ENCODE peak calls at places on chromosomes 16 and 17, in five cellular contexts. One of them, this sample, is unnamed.

GRCh38 chr16:10040136-10041080 is 141.8 kb downstream of the GRIN2A start:
- DNase-seq in mucosa of gallbladder: no peak
- DNase-seq in GM10248: no peak
- DNase-seq in kidney glomerular epithelial cell: no peak
- DNase-seq in globus pallidus: no peak
- DNase-seq in this sample: no peak

GRCh38 chr17:1180958-1181768 is 1.4 kb upstream of the ABR start:
- DNase-seq in globus pallidus: no peak
- DNase-seq in kidney glomerular epithelial cell: no peak
- DNase-seq in mucosa of gallbladder: no peak
- DNase-seq in GM10248: peak
- DNase-seq in this sample: no peak

GRCh38 chr17:19337712-19338023 is 24.9 kb downstream of the B9D1 start:
- DNase-seq in globus pallidus: no peak
- DNase-seq in mucosa of gallbladder: no peak
- DNase-seq in kidney glomerular epithelial cell: no peak
- DNase-seq in GM10248: no peak
- DNase-seq in this sample: no peak

GRCh38 chr17:4199818-4200402 is 56.9 kb downstream of the CYB5D2 start:
- DNase-seq in kidney glomerular epithelial cell: peak
- DNase-seq in mucosa of gallbladder: no peak
- DNase-seq in globus pallidus: no peak
- DNase-seq in GM10248: peak
- DNase-seq in this sample: no peak

GRCh38 chr17:76365256-76365903 is 11.7 kb upstream of the PRPSAP1 start:
- DNase-seq in GM10248: no peak
- DNase-seq in mucosa of gallbladder: no peak
- DNase-seq in kidney glomerular epithelial cell: no peak
- DNase-seq in globus pallidus: no peak
- DNase-seq in this sample: no peak

GRCh38 chr16:55489956-55490265 is 10.9 kb downstream of the MMP2 start:
- DNase-seq in globus pallidus: no peak
- DNase-seq in mucosa of gallbladder: no peak
- DNase-seq in kidney glomerular epithelial cell: no peak
- DNase-seq in GM10248: no peak
- DNase-seq in this sample: no peak

GRCh38 chr16:80527297-80527696 is 13.5 kb upstream of the DYNLRB2 start:
- DNase-seq in mucosa of gallbladder: no peak
- DNase-seq in GM10248: peak
- DNase-seq in globus pallidus: no peak
- DNase-seq in kidney glomerular epithelial cell: peak
- DNase-seq in this sample: peak

GRCh38 chr16:14056970-14057369 is 14.1 kb upstream of the MRTFB start:
- DNase-seq in globus pallidus: no peak
- DNase-seq in kidney glomerular epithelial cell: no peak
- DNase-seq in GM10248: no peak
- DNase-seq in mucosa of gallbladder: no peak
- DNase-seq in this sample: peak

GRCh38 chr17:46031920-46032319 is 32.9 kb downstream of the STH start:
- DNase-seq in kidney glomerular epithelial cell: no peak
- DNase-seq in globus pallidus: no peak
- DNase-seq in GM10248: no peak
- DNase-seq in mucosa of gallbladder: no peak
- DNase-seq in this sample: no peak

GRCh38 chr16:68470461-68471150 is 22.3 kb upstream of the SMPD3 start:
- DNase-seq in globus pallidus: peak
- DNase-seq in mucosa of gallbladder: peak
- DNase-seq in kidney glomerular epithelial cell: no peak
- DNase-seq in GM10248: peak
- DNase-seq in this sample: no peak

GRCh38 chr16:12340151-12340733 is 363.7 kb downstream of the SNX29 start:
- DNase-seq in kidney glomerular epithelial cell: peak
- DNase-seq in globus pallidus: no peak
- DNase-seq in GM10248: peak
- DNase-seq in mucosa of gallbladder: peak
- DNase-seq in this sample: peak

GRCh38 chr17:39968731-39969130 is 5.9 kb downstream of the GSDMA start:
- DNase-seq in GM10248: no peak
- DNase-seq in globus pallidus: no peak
- DNase-seq in mucosa of gallbladder: no peak
- DNase-seq in kidney glomerular epithelial cell: no peak
- DNase-seq in this sample: no peak

GRCh38 chr16:3950343-3951193 is 70.1 kb upstream of the CREBBP start:
- DNase-seq in mucosa of gallbladder: peak
- DNase-seq in globus pallidus: no peak
- DNase-seq in kidney glomerular epithelial cell: peak
- DNase-seq in GM10248: no peak
- DNase-seq in this sample: peak

GRCh38 chr16:9092963-9093477 is 1.6 kb downstream of the HAPSTR1 start:
- DNase-seq in GM10248: no peak
- DNase-seq in kidney glomerular epithelial cell: no peak
- DNase-seq in globus pallidus: peak
- DNase-seq in mucosa of gallbladder: no peak
- DNase-seq in this sample: no peak

GRCh38 chr16:29012913-29013641 is 28.2 kb downstream of the LAT start:
- DNase-seq in kidney glomerular epithelial cell: no peak
- DNase-seq in globus pallidus: no peak
- DNase-seq in GM10248: no peak
- DNase-seq in mucosa of gallbladder: no peak
- DNase-seq in this sample: peak

GRCh38 chr16:27048316-27048715 is 18.4 kb upstream of the C16orf82 start:
- DNase-seq in globus pallidus: no peak
- DNase-seq in GM10248: no peak
- DNase-seq in mucosa of gallbladder: no peak
- DNase-seq in kidney glomerular epithelial cell: no peak
- DNase-seq in this sample: no peak

GRCh38 chr17:57518587-57519118 is 226.4 kb downstream of the CCDC182 start:
- DNase-seq in globus pallidus: no peak
- DNase-seq in mucosa of gallbladder: no peak
- DNase-seq in GM10248: no peak
- DNase-seq in kidney glomerular epithelial cell: no peak
- DNase-seq in this sample: no peak

GRCh38 chr16:73046484-73047214 is 1.3 kb downstream of the ZFHX3 start:
- DNase-seq in kidney glomerular epithelial cell: no peak
- DNase-seq in mucosa of gallbladder: no peak
- DNase-seq in GM10248: no peak
- DNase-seq in globus pallidus: no peak
- DNase-seq in this sample: no peak

GRCh38 chr17:73798111-73798748 is 154.0 kb upstream of the SDK2 start:
- DNase-seq in globus pallidus: no peak
- DNase-seq in kidney glomerular epithelial cell: peak
- DNase-seq in GM10248: no peak
- DNase-seq in mucosa of gallbladder: peak
- DNase-seq in this sample: peak

GRCh38 chr16:64133396-64133795 is 988.5 kb downstream of the CDH11 start:
- DNase-seq in globus pallidus: no peak
- DNase-seq in mucosa of gallbladder: no peak
- DNase-seq in GM10248: no peak
- DNase-seq in kidney glomerular epithelial cell: no peak
- DNase-seq in this sample: no peak

GRCh38 chr17:76683011-76683755 is 27.6 kb downstream of the MXRA7 start:
- DNase-seq in globus pallidus: no peak
- DNase-seq in GM10248: no peak
- DNase-seq in kidney glomerular epithelial cell: no peak
- DNase-seq in mucosa of gallbladder: no peak
- DNase-seq in this sample: no peak

GRCh38 chr16:20906225-20906870 is 5.8 kb downstream of the LYRM1 start:
- DNase-seq in globus pallidus: no peak
- DNase-seq in mucosa of gallbladder: peak
- DNase-seq in GM10248: no peak
- DNase-seq in kidney glomerular epithelial cell: peak
- DNase-seq in this sample: peak

GRCh38 chr17:4969551-4970231 is 2.1 kb upstream of the SPAG7 start:
- DNase-seq in GM10248: no peak
- DNase-seq in mucosa of gallbladder: no peak
- DNase-seq in globus pallidus: no peak
- DNase-seq in kidney glomerular epithelial cell: no peak
- DNase-seq in this sample: peak

GRCh38 chr17:2435181-2435741 is 34.4 kb upstream of the MNT start:
- DNase-seq in kidney glomerular epithelial cell: no peak
- DNase-seq in mucosa of gallbladder: no peak
- DNase-seq in globus pallidus: peak
- DNase-seq in GM10248: no peak
- DNase-seq in this sample: peak

GRCh38 chr16:11139624-11140375 is 116.2 kb downstream of the SOCS1 start:
- DNase-seq in mucosa of gallbladder: no peak
- DNase-seq in kidney glomerular epithelial cell: no peak
- DNase-seq in globus pallidus: no peak
- DNase-seq in GM10248: no peak
- DNase-seq in this sample: no peak

GRCh38 chr16:2969545-2970521 is 685 bp downstream of the PAQR4 start:
- DNase-seq in mucosa of gallbladder: peak
- DNase-seq in GM10248: peak
- DNase-seq in kidney glomerular epithelial cell: no peak
- DNase-seq in globus pallidus: peak
- DNase-seq in this sample: peak

GRCh38 chr17:44069974-44070454 is 521 bp upstream of the G6PC3 start:
- DNase-seq in mucosa of gallbladder: no peak
- DNase-seq in globus pallidus: no peak
- DNase-seq in kidney glomerular epithelial cell: no peak
- DNase-seq in GM10248: no peak
- DNase-seq in this sample: peak

GRCh38 chr16:28264656-28265055 is 27.7 kb upstream of the SBK1 start:
- DNase-seq in GM10248: no peak
- DNase-seq in kidney glomerular epithelial cell: peak
- DNase-seq in mucosa of gallbladder: no peak
- DNase-seq in globus pallidus: no peak
- DNase-seq in this sample: peak

GRCh38 chr17:80443498-80443897 is 28.5 kb downstream of the ENDOV start:
- DNase-seq in kidney glomerular epithelial cell: no peak
- DNase-seq in globus pallidus: no peak
- DNase-seq in GM10248: no peak
- DNase-seq in mucosa of gallbladder: no peak
- DNase-seq in this sample: no peak